ENCODE peak calls at places on chromosome 2, in seven cellular contexts. One of them, this sample, is unnamed.

GRCh38 chr2:147463881-147464520 is 380.8 kb upstream of the ACVR2A start:
- DNase-seq in fibroblast of lung: no peak
- DNase-seq in PC-3: no peak
- DNase-seq in CD8-positive, alpha-beta T cell: no peak
- DNase-seq in Calu3: peak; percentile 34
- DNase-seq in neural crest cell: no peak
- DNase-seq in nephron progenitor cell: no peak
- DNase-seq in this sample: peak; percentile 34

GRCh38 chr2:19955544-19956422 is 34.1 kb downstream of the WDR35 start:
- DNase-seq in nephron progenitor cell: peak; percentile 61
- DNase-seq in Calu3: peak; percentile 74
- DNase-seq in neural crest cell: peak; percentile 41
- DNase-seq in CD8-positive, alpha-beta T cell: peak; percentile 29
- DNase-seq in PC-3: peak; percentile 80
- DNase-seq in fibroblast of lung: peak; percentile 61
- DNase-seq in this sample: peak; percentile 64

GRCh38 chr2:96916156-96917007 is 46.5 kb upstream of the SEMA4C start:
- DNase-seq in neural crest cell: no peak
- DNase-seq in Calu3: no peak
- DNase-seq in PC-3: no peak
- DNase-seq in CD8-positive, alpha-beta T cell: no peak
- DNase-seq in fibroblast of lung: no peak
- DNase-seq in nephron progenitor cell: no peak
- DNase-seq in this sample: no peak

GRCh38 chr2:163701399-163702195 is 34.2 kb downstream of the FIGN start:
- DNase-seq in fibroblast of lung: no peak
- DNase-seq in Calu3: no peak
- DNase-seq in CD8-positive, alpha-beta T cell: no peak
- DNase-seq in PC-3: no peak
- DNase-seq in neural crest cell: no peak
- DNase-seq in nephron progenitor cell: no peak
- DNase-seq in this sample: no peak

GRCh38 chr2:32895424-32895823 is 51.3 kb upstream of the LTBP1 start:
- DNase-seq in PC-3: no peak
- DNase-seq in Calu3: no peak
- DNase-seq in fibroblast of lung: no peak
- DNase-seq in neural crest cell: no peak
- DNase-seq in nephron progenitor cell: no peak
- DNase-seq in CD8-positive, alpha-beta T cell: no peak
- DNase-seq in this sample: no peak

GRCh38 chr2:200104015-200104414 is 148.6 kb downstream of the MAIP1 start:
- DNase-seq in CD8-positive, alpha-beta T cell: no peak
- DNase-seq in neural crest cell: no peak
- DNase-seq in fibroblast of lung: peak; percentile 86
- DNase-seq in nephron progenitor cell: no peak
- DNase-seq in PC-3: peak; percentile 55
- DNase-seq in Calu3: no peak
- DNase-seq in this sample: no peak

GRCh38 chr2:132463719-132464118 is 47.1 kb downstream of the GPR39 start:
- DNase-seq in CD8-positive, alpha-beta T cell: no peak
- DNase-seq in nephron progenitor cell: no peak
- DNase-seq in fibroblast of lung: no peak
- DNase-seq in neural crest cell: no peak
- DNase-seq in Calu3: no peak
- DNase-seq in PC-3: no peak
- DNase-seq in this sample: no peak

GRCh38 chr2:95381212-95382127 is 21.0 kb upstream of the FAHD2A start:
- DNase-seq in PC-3: no peak
- DNase-seq in neural crest cell: no peak
- DNase-seq in nephron progenitor cell: no peak
- DNase-seq in CD8-positive, alpha-beta T cell: no peak
- DNase-seq in Calu3: no peak
- DNase-seq in fibroblast of lung: no peak
- DNase-seq in this sample: no peak

GRCh38 chr2:128605421-128605820 is 286.8 kb upstream of the HS6ST1 start:
- DNase-seq in fibroblast of lung: no peak
- DNase-seq in CD8-positive, alpha-beta T cell: no peak
- DNase-seq in neural crest cell: no peak
- DNase-seq in nephron progenitor cell: no peak
- DNase-seq in PC-3: no peak
- DNase-seq in Calu3: no peak
- DNase-seq in this sample: no peak

GRCh38 chr2:24824966-24825882 is 32.0 kb downstream of the CENPO start:
- DNase-seq in neural crest cell: no peak
- DNase-seq in Calu3: peak; percentile 27
- DNase-seq in nephron progenitor cell: no peak
- DNase-seq in PC-3: peak; percentile 20
- DNase-seq in fibroblast of lung: no peak
- DNase-seq in CD8-positive, alpha-beta T cell: peak; percentile 30
- DNase-seq in this sample: peak; percentile 30

GRCh38 chr2:150610670-150611279 is 123.3 kb upstream of the RND3 start:
- DNase-seq in PC-3: peak; percentile 85
- DNase-seq in fibroblast of lung: no peak
- DNase-seq in Calu3: peak; percentile 64
- DNase-seq in nephron progenitor cell: peak; percentile 24
- DNase-seq in neural crest cell: peak; percentile 3
- DNase-seq in CD8-positive, alpha-beta T cell: no peak
- DNase-seq in this sample: peak; percentile 37

GRCh38 chr2:134432438-134432883 is 178.6 kb downstream of the MGAT5 start:
- DNase-seq in fibroblast of lung: no peak
- DNase-seq in PC-3: peak; percentile 59
- DNase-seq in neural crest cell: no peak
- DNase-seq in Calu3: peak; percentile 66
- DNase-seq in CD8-positive, alpha-beta T cell: no peak
- DNase-seq in nephron progenitor cell: no peak
- DNase-seq in this sample: no peak

GRCh38 chr2:174076040-174076439 is 110.9 kb upstream of the SP3 start:
- DNase-seq in nephron progenitor cell: no peak
- DNase-seq in neural crest cell: no peak
- DNase-seq in Calu3: no peak
- DNase-seq in CD8-positive, alpha-beta T cell: no peak
- DNase-seq in PC-3: peak; percentile 19
- DNase-seq in fibroblast of lung: peak; percentile 11
- DNase-seq in this sample: no peak

GRCh38 chr2:238496756-238497609 is 70.3 kb downstream of the ASB1 start:
- DNase-seq in CD8-positive, alpha-beta T cell: no peak
- DNase-seq in Calu3: no peak
- DNase-seq in PC-3: no peak
- DNase-seq in fibroblast of lung: no peak
- DNase-seq in nephron progenitor cell: no peak
- DNase-seq in neural crest cell: no peak
- DNase-seq in this sample: peak; percentile 14

GRCh38 chr2:120765911-120766757 is 30.5 kb downstream of the GLI2 start:
- DNase-seq in nephron progenitor cell: peak; percentile 59
- DNase-seq in Calu3: no peak
- DNase-seq in PC-3: no peak
- DNase-seq in CD8-positive, alpha-beta T cell: no peak
- DNase-seq in fibroblast of lung: peak; percentile 95
- DNase-seq in neural crest cell: no peak
- DNase-seq in this sample: peak; percentile 62

GRCh38 chr2:222423186-222423585 is 1.2 kb upstream of the SGPP2 start:
- DNase-seq in CD8-positive, alpha-beta T cell: no peak
- DNase-seq in nephron progenitor cell: no peak
- DNase-seq in fibroblast of lung: no peak
- DNase-seq in PC-3: no peak
- DNase-seq in neural crest cell: no peak
- DNase-seq in Calu3: no peak
- DNase-seq in this sample: no peak

GRCh38 chr2:44522846-44523245 is 161.1 kb downstream of the CAMKMT start:
- DNase-seq in PC-3: no peak
- DNase-seq in fibroblast of lung: no peak
- DNase-seq in CD8-positive, alpha-beta T cell: no peak
- DNase-seq in Calu3: no peak
- DNase-seq in nephron progenitor cell: no peak
- DNase-seq in neural crest cell: no peak
- DNase-seq in this sample: no peak

GRCh38 chr2:173982918-173983317 is 17.7 kb upstream of the SP3 start:
- DNase-seq in PC-3: no peak
- DNase-seq in CD8-positive, alpha-beta T cell: no peak
- DNase-seq in neural crest cell: no peak
- DNase-seq in Calu3: no peak
- DNase-seq in nephron progenitor cell: no peak
- DNase-seq in fibroblast of lung: peak; percentile 69
- DNase-seq in this sample: no peak

GRCh38 chr2:28174211-28174610 is 218.4 kb upstream of the FOSL2 start:
- DNase-seq in nephron progenitor cell: no peak
- DNase-seq in Calu3: no peak
- DNase-seq in fibroblast of lung: no peak
- DNase-seq in CD8-positive, alpha-beta T cell: no peak
- DNase-seq in neural crest cell: no peak
- DNase-seq in PC-3: no peak
- DNase-seq in this sample: no peak

GRCh38 chr2:146978891-146979555 is 865.8 kb upstream of the ACVR2A start:
- DNase-seq in nephron progenitor cell: no peak
- DNase-seq in CD8-positive, alpha-beta T cell: no peak
- DNase-seq in fibroblast of lung: peak; percentile 86
- DNase-seq in PC-3: no peak
- DNase-seq in neural crest cell: no peak
- DNase-seq in Calu3: no peak
- DNase-seq in this sample: no peak

GRCh38 chr2:157032019-157032418 is 225.5 kb upstream of the GALNT5 start:
- DNase-seq in CD8-positive, alpha-beta T cell: no peak
- DNase-seq in PC-3: peak; percentile 96
- DNase-seq in nephron progenitor cell: no peak
- DNase-seq in Calu3: peak; percentile 18
- DNase-seq in fibroblast of lung: peak; percentile 97
- DNase-seq in neural crest cell: no peak
- DNase-seq in this sample: no peak

GRCh38 chr2:191321861-191322662 is 76.9 kb downstream of the MYO1B start:
- DNase-seq in fibroblast of lung: peak; percentile 95
- DNase-seq in Calu3: no peak
- DNase-seq in neural crest cell: no peak
- DNase-seq in CD8-positive, alpha-beta T cell: no peak
- DNase-seq in PC-3: peak; percentile 13
- DNase-seq in nephron progenitor cell: no peak
- DNase-seq in this sample: no peak

GRCh38 chr2:237254911-237255578 is 158.9 kb downstream of the COL6A3 start:
- DNase-seq in CD8-positive, alpha-beta T cell: no peak
- DNase-seq in nephron progenitor cell: no peak
- DNase-seq in PC-3: peak; percentile 63
- DNase-seq in Calu3: no peak
- DNase-seq in neural crest cell: no peak
- DNase-seq in fibroblast of lung: peak; percentile 95
- DNase-seq in this sample: no peak

GRCh38 chr2:162917626-162918025 is 79.1 kb upstream of the KCNH7 start:
- DNase-seq in neural crest cell: no peak
- DNase-seq in Calu3: no peak
- DNase-seq in fibroblast of lung: no peak
- DNase-seq in CD8-positive, alpha-beta T cell: no peak
- DNase-seq in nephron progenitor cell: no peak
- DNase-seq in PC-3: no peak
- DNase-seq in this sample: no peak

GRCh38 chr2:217691516-217691915 is 311.3 kb downstream of the TNS1 start:
- DNase-seq in Calu3: no peak
- DNase-seq in CD8-positive, alpha-beta T cell: no peak
- DNase-seq in nephron progenitor cell: no peak
- DNase-seq in PC-3: no peak
- DNase-seq in neural crest cell: no peak
- DNase-seq in fibroblast of lung: peak; percentile 61
- DNase-seq in this sample: no peak

GRCh38 chr2:70086278-70086837 is 919 bp upstream of the PCBP1 start:
- DNase-seq in nephron progenitor cell: peak; percentile 43
- DNase-seq in neural crest cell: peak; percentile 58
- DNase-seq in PC-3: peak; percentile 65
- DNase-seq in fibroblast of lung: peak; percentile 83
- DNase-seq in Calu3: peak; percentile 41
- DNase-seq in CD8-positive, alpha-beta T cell: peak; percentile 73
- DNase-seq in this sample: peak; percentile 71
- TF ChIP-seq CTCF in nephron progenitor cell: no peak
- TF ChIP-seq CTCF in neural crest cell: no peak
- TF ChIP-seq CTCF in PC-3: no peak
- TF ChIP-seq CTCF in fibroblast of lung: no peak
- TF ChIP-seq CTCF in Calu3: no peak
- TF ChIP-seq CTCF in CD8-positive, alpha-beta T cell: no peak
- TF ChIP-seq CTCF in this sample: no peak

GRCh38 chr2:240567137-240567871 is 980 bp upstream of the RNPEPL1 start:
- DNase-seq in PC-3: no peak
- DNase-seq in fibroblast of lung: no peak
- DNase-seq in neural crest cell: no peak
- DNase-seq in Calu3: no peak
- DNase-seq in CD8-positive, alpha-beta T cell: peak; percentile 48
- DNase-seq in nephron progenitor cell: no peak
- DNase-seq in this sample: peak; percentile 48

GRCh38 chr2:240566203-240567136 is 1.8 kb upstream of the RNPEPL1 start:
- DNase-seq in fibroblast of lung: peak; percentile 75
- DNase-seq in nephron progenitor cell: peak; percentile 92
- DNase-seq in CD8-positive, alpha-beta T cell: peak; percentile 96
- DNase-seq in PC-3: peak; percentile 81
- DNase-seq in Calu3: peak; percentile 97
- DNase-seq in neural crest cell: peak; percentile 73
- DNase-seq in this sample: peak; percentile 97

GRCh38 chr2:240564191-240564570 is 4.0 kb downstream of the DUSP28 start:
- DNase-seq in fibroblast of lung: no peak
- DNase-seq in neural crest cell: no peak
- DNase-seq in nephron progenitor cell: no peak
- DNase-seq in CD8-positive, alpha-beta T cell: no peak
- DNase-seq in Calu3: no peak
- DNase-seq in PC-3: no peak
- DNase-seq in this sample: no peak

GRCh38 chr2:240565267-240566202 is 2.7 kb upstream of the RNPEPL1 start:
- DNase-seq in Calu3: peak; percentile 93
- DNase-seq in neural crest cell: no peak
- DNase-seq in nephron progenitor cell: peak; percentile 12
- DNase-seq in fibroblast of lung: peak; percentile 71
- DNase-seq in PC-3: peak; percentile 76
- DNase-seq in CD8-positive, alpha-beta T cell: peak; percentile 92
- DNase-seq in this sample: peak; percentile 89

GRCh38 chr2:240564571-240565266 is 3.6 kb upstream of the RNPEPL1 start:
- DNase-seq in PC-3: peak; percentile 31
- DNase-seq in fibroblast of lung: no peak
- DNase-seq in nephron progenitor cell: no peak
- DNase-seq in Calu3: peak; percentile 50
- DNase-seq in neural crest cell: no peak
- DNase-seq in CD8-positive, alpha-beta T cell: no peak
- DNase-seq in this sample: peak; percentile 23
- TF ChIP-seq CTCF in PC-3: no peak
- TF ChIP-seq CTCF in fibroblast of lung: no peak
- TF ChIP-seq CTCF in nephron progenitor cell: no peak
- TF ChIP-seq CTCF in Calu3: peak; percentile 36
- TF ChIP-seq CTCF in neural crest cell: peak; percentile 26
- TF ChIP-seq CTCF in CD8-positive, alpha-beta T cell: no peak
- TF ChIP-seq CTCF in this sample: no peak

GRCh38 chr2:232910376-232910775 is 40.3 kb downstream of the SNORC start:
- DNase-seq in nephron progenitor cell: no peak
- DNase-seq in fibroblast of lung: no peak
- DNase-seq in Calu3: no peak
- DNase-seq in neural crest cell: no peak
- DNase-seq in CD8-positive, alpha-beta T cell: no peak
- DNase-seq in PC-3: no peak
- DNase-seq in this sample: no peak
- TF ChIP-seq CTCF in nephron progenitor cell: no peak
- TF ChIP-seq CTCF in fibroblast of lung: no peak
- TF ChIP-seq CTCF in Calu3: no peak
- TF ChIP-seq CTCF in neural crest cell: no peak
- TF ChIP-seq CTCF in CD8-positive, alpha-beta T cell: no peak
- TF ChIP-seq CTCF in PC-3: no peak
- TF ChIP-seq CTCF in this sample: no peak

DNA sequence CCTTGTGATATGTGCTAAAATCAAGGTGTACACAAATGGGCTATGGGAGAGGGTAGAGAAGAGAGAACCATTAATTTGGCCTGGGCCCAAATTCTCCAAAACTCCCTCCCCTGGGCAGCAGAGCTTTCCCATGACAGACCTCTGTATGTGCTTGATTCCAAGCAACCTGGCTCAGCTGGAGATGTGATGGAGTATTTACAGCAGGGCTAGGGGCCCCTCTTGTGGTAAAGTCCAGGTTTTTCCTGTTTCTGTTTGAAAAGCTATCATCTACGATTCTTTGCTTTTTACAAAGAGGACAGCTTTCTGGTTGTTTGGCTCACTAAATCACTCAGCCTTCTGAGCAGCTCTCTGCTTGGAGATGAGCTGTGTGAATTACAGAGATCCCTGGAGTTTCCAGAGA is 40.3 kb downstream of the KCNS3 start:
- DNase-seq in CD8-positive, alpha-beta T cell: no peak
- DNase-seq in fibroblast of lung: no peak
- DNase-seq in neural crest cell: no peak
- DNase-seq in PC-3: peak; percentile 8
- DNase-seq in Calu3: no peak
- DNase-seq in nephron progenitor cell: no peak
- DNase-seq in this sample: no peak
- TF ChIP-seq CTCF in CD8-positive, alpha-beta T cell: no peak
- TF ChIP-seq CTCF in fibroblast of lung: no peak
- TF ChIP-seq CTCF in neural crest cell: no peak
- TF ChIP-seq CTCF in PC-3: peak; percentile 19
- TF ChIP-seq CTCF in Calu3: no peak
- TF ChIP-seq CTCF in nephron progenitor cell: no peak
- TF ChIP-seq CTCF in this sample: no peak